ENCODE peak calls at places on chromosomes 16 and 17, in nine cellular contexts. One of them, this sample, is unnamed.

GRCh38 chr17:27089929-27090247 is 204.0 kb upstream of the WSB1 start:
- DNase-seq in effector memory CD8-positive, alpha-beta T cell: no peak
- DNase-seq in AG10803: no peak
- DNase-seq in stimulated activated CD4-positive, alpha-beta T cell treated with anti-CD3 and anti-CD28 coated beads, Interleukin-15, amount 100 ng/mL, for 24 hours: no peak
- DNase-seq in dermis blood vessel endothelial cell: no peak
- DNase-seq in RWPE1: no peak
- DNase-seq in hippocampal formation: no peak
- DNase-seq in HEK293T: no peak
- DNase-seq in T-cell: no peak
- DNase-seq in this sample: no peak

GRCh38 chr16:50252874-50253510 is 13.4 kb upstream of the ADCY7 start:
- DNase-seq in effector memory CD8-positive, alpha-beta T cell: no peak
- DNase-seq in AG10803: peak
- DNase-seq in stimulated activated CD4-positive, alpha-beta T cell treated with anti-CD3 and anti-CD28 coated beads, Interleukin-15, amount 100 ng/mL, for 24 hours: no peak
- DNase-seq in dermis blood vessel endothelial cell: no peak
- DNase-seq in RWPE1: no peak
- DNase-seq in hippocampal formation: no peak
- DNase-seq in HEK293T: no peak
- DNase-seq in T-cell: no peak
- DNase-seq in this sample: no peak

GRCh38 chr16:29824589-29825144 is 4.4 kb downstream of the MVP start:
- DNase-seq in effector memory CD8-positive, alpha-beta T cell: no peak
- DNase-seq in AG10803: peak
- DNase-seq in stimulated activated CD4-positive, alpha-beta T cell treated with anti-CD3 and anti-CD28 coated beads, Interleukin-15, amount 100 ng/mL, for 24 hours: no peak
- DNase-seq in dermis blood vessel endothelial cell: peak
- DNase-seq in RWPE1: peak
- DNase-seq in hippocampal formation: no peak
- DNase-seq in HEK293T: no peak
- DNase-seq in T-cell: no peak
- DNase-seq in this sample: no peak

GRCh38 chr17:45841883-45842525 is 2.7 kb upstream of the SPPL2C start:
- DNase-seq in effector memory CD8-positive, alpha-beta T cell: no peak
- DNase-seq in AG10803: peak
- DNase-seq in stimulated activated CD4-positive, alpha-beta T cell treated with anti-CD3 and anti-CD28 coated beads, Interleukin-15, amount 100 ng/mL, for 24 hours: no peak
- DNase-seq in dermis blood vessel endothelial cell: no peak
- DNase-seq in RWPE1: peak
- DNase-seq in hippocampal formation: no peak
- DNase-seq in HEK293T: no peak
- DNase-seq in T-cell: no peak
- DNase-seq in this sample: no peak

GRCh38 chr17:17055286-17056166 is 13.3 kb downstream of the MPRIP start:
- DNase-seq in effector memory CD8-positive, alpha-beta T cell: no peak
- DNase-seq in AG10803: peak
- DNase-seq in stimulated activated CD4-positive, alpha-beta T cell treated with anti-CD3 and anti-CD28 coated beads, Interleukin-15, amount 100 ng/mL, for 24 hours: no peak
- DNase-seq in dermis blood vessel endothelial cell: peak
- DNase-seq in RWPE1: no peak
- DNase-seq in hippocampal formation: no peak
- DNase-seq in HEK293T: no peak
- DNase-seq in T-cell: no peak
- DNase-seq in this sample: no peak

GRCh38 chr17:82985973-82986372 is 93.4 kb upstream of the METRNL start:
- DNase-seq in effector memory CD8-positive, alpha-beta T cell: peak
- DNase-seq in AG10803: peak
- DNase-seq in stimulated activated CD4-positive, alpha-beta T cell treated with anti-CD3 and anti-CD28 coated beads, Interleukin-15, amount 100 ng/mL, for 24 hours: peak
- DNase-seq in dermis blood vessel endothelial cell: peak
- DNase-seq in RWPE1: no peak
- DNase-seq in hippocampal formation: no peak
- DNase-seq in HEK293T: no peak
- DNase-seq in T-cell: peak
- DNase-seq in this sample: peak

GRCh38 chr17:8710766-8711165 is 33.9 kb downstream of the CCDC42 start:
- DNase-seq in effector memory CD8-positive, alpha-beta T cell: no peak
- DNase-seq in AG10803: no peak
- DNase-seq in stimulated activated CD4-positive, alpha-beta T cell treated with anti-CD3 and anti-CD28 coated beads, Interleukin-15, amount 100 ng/mL, for 24 hours: no peak
- DNase-seq in dermis blood vessel endothelial cell: no peak
- DNase-seq in RWPE1: no peak
- DNase-seq in hippocampal formation: no peak
- DNase-seq in HEK293T: no peak
- DNase-seq in T-cell: no peak
- DNase-seq in this sample: no peak

GRCh38 chr17:69761767-69762321 is 313.2 kb upstream of the KCNJ16 start:
- DNase-seq in effector memory CD8-positive, alpha-beta T cell: no peak
- DNase-seq in AG10803: peak
- DNase-seq in stimulated activated CD4-positive, alpha-beta T cell treated with anti-CD3 and anti-CD28 coated beads, Interleukin-15, amount 100 ng/mL, for 24 hours: no peak
- DNase-seq in dermis blood vessel endothelial cell: peak
- DNase-seq in RWPE1: peak
- DNase-seq in hippocampal formation: no peak
- DNase-seq in HEK293T: no peak
- DNase-seq in T-cell: no peak
- DNase-seq in this sample: no peak

GRCh38 chr17:2749058-2749783 is at the start of gene CCDC92B:
- DNase-seq in effector memory CD8-positive, alpha-beta T cell: no peak
- DNase-seq in AG10803: no peak
- DNase-seq in stimulated activated CD4-positive, alpha-beta T cell treated with anti-CD3 and anti-CD28 coated beads, Interleukin-15, amount 100 ng/mL, for 24 hours: no peak
- DNase-seq in dermis blood vessel endothelial cell: no peak
- DNase-seq in RWPE1: no peak
- DNase-seq in hippocampal formation: no peak
- DNase-seq in HEK293T: peak
- DNase-seq in T-cell: no peak
- DNase-seq in this sample: no peak

GRCh38 chr17:75011788-75012319 is 616 bp upstream of the MRPL58 start:
- DNase-seq in effector memory CD8-positive, alpha-beta T cell: no peak
- DNase-seq in AG10803: peak
- DNase-seq in stimulated activated CD4-positive, alpha-beta T cell treated with anti-CD3 and anti-CD28 coated beads, Interleukin-15, amount 100 ng/mL, for 24 hours: no peak
- DNase-seq in dermis blood vessel endothelial cell: peak
- DNase-seq in RWPE1: no peak
- DNase-seq in hippocampal formation: peak
- DNase-seq in HEK293T: peak
- DNase-seq in T-cell: no peak
- DNase-seq in this sample: peak

GRCh38 chr17:59626756-59627155 is 7.1 kb downstream of the CLTC start:
- DNase-seq in effector memory CD8-positive, alpha-beta T cell: no peak
- DNase-seq in AG10803: no peak
- DNase-seq in stimulated activated CD4-positive, alpha-beta T cell treated with anti-CD3 and anti-CD28 coated beads, Interleukin-15, amount 100 ng/mL, for 24 hours: no peak
- DNase-seq in dermis blood vessel endothelial cell: no peak
- DNase-seq in RWPE1: no peak
- DNase-seq in hippocampal formation: no peak
- DNase-seq in HEK293T: no peak
- DNase-seq in T-cell: no peak
- DNase-seq in this sample: no peak

GRCh38 chr16:11258553-11259287 is 2.7 kb upstream of the SOCS1 start:
- DNase-seq in effector memory CD8-positive, alpha-beta T cell: no peak
- DNase-seq in AG10803: peak
- DNase-seq in stimulated activated CD4-positive, alpha-beta T cell treated with anti-CD3 and anti-CD28 coated beads, Interleukin-15, amount 100 ng/mL, for 24 hours: peak
- DNase-seq in dermis blood vessel endothelial cell: no peak
- DNase-seq in RWPE1: no peak
- DNase-seq in hippocampal formation: peak
- DNase-seq in HEK293T: no peak
- DNase-seq in T-cell: peak
- DNase-seq in this sample: peak

GRCh38 chr17:83170571-83171260 is 91.3 kb downstream of the METRNL start:
- DNase-seq in effector memory CD8-positive, alpha-beta T cell: no peak
- DNase-seq in AG10803: no peak
- DNase-seq in stimulated activated CD4-positive, alpha-beta T cell treated with anti-CD3 and anti-CD28 coated beads, Interleukin-15, amount 100 ng/mL, for 24 hours: no peak
- DNase-seq in dermis blood vessel endothelial cell: no peak
- DNase-seq in RWPE1: no peak
- DNase-seq in hippocampal formation: no peak
- DNase-seq in HEK293T: no peak
- DNase-seq in T-cell: no peak
- DNase-seq in this sample: peak

GRCh38 chr17:3660311-3660891 is 8.0 kb downstream of the TAX1BP3 start:
- DNase-seq in effector memory CD8-positive, alpha-beta T cell: no peak
- DNase-seq in AG10803: no peak
- DNase-seq in stimulated activated CD4-positive, alpha-beta T cell treated with anti-CD3 and anti-CD28 coated beads, Interleukin-15, amount 100 ng/mL, for 24 hours: no peak
- DNase-seq in dermis blood vessel endothelial cell: no peak
- DNase-seq in RWPE1: no peak
- DNase-seq in hippocampal formation: peak
- DNase-seq in HEK293T: no peak
- DNase-seq in T-cell: no peak
- DNase-seq in this sample: no peak

GRCh38 chr16:17171250-17172143 is 299.3 kb downstream of the XYLT1 start:
- DNase-seq in effector memory CD8-positive, alpha-beta T cell: no peak
- DNase-seq in AG10803: no peak
- DNase-seq in stimulated activated CD4-positive, alpha-beta T cell treated with anti-CD3 and anti-CD28 coated beads, Interleukin-15, amount 100 ng/mL, for 24 hours: no peak
- DNase-seq in dermis blood vessel endothelial cell: no peak
- DNase-seq in RWPE1: no peak
- DNase-seq in hippocampal formation: no peak
- DNase-seq in HEK293T: no peak
- DNase-seq in T-cell: no peak
- DNase-seq in this sample: no peak

GRCh38 chr16:25264599-25264998 is 7.0 kb upstream of the ZKSCAN2 start:
- DNase-seq in effector memory CD8-positive, alpha-beta T cell: no peak
- DNase-seq in AG10803: no peak
- DNase-seq in stimulated activated CD4-positive, alpha-beta T cell treated with anti-CD3 and anti-CD28 coated beads, Interleukin-15, amount 100 ng/mL, for 24 hours: no peak
- DNase-seq in dermis blood vessel endothelial cell: peak
- DNase-seq in RWPE1: no peak
- DNase-seq in hippocampal formation: no peak
- DNase-seq in HEK293T: no peak
- DNase-seq in T-cell: no peak
- DNase-seq in this sample: no peak

GRCh38 chr17:40355804-40356758 is 8.5 kb downstream of the GJD3 start:
- DNase-seq in effector memory CD8-positive, alpha-beta T cell: no peak
- DNase-seq in AG10803: no peak
- DNase-seq in stimulated activated CD4-positive, alpha-beta T cell treated with anti-CD3 and anti-CD28 coated beads, Interleukin-15, amount 100 ng/mL, for 24 hours: no peak
- DNase-seq in dermis blood vessel endothelial cell: no peak
- DNase-seq in RWPE1: no peak
- DNase-seq in hippocampal formation: no peak
- DNase-seq in HEK293T: no peak
- DNase-seq in T-cell: no peak
- DNase-seq in this sample: no peak

GRCh38 chr17:82881900-82882714 is 42.3 kb upstream of the ZNF750 start:
- DNase-seq in effector memory CD8-positive, alpha-beta T cell: no peak
- DNase-seq in AG10803: peak
- DNase-seq in stimulated activated CD4-positive, alpha-beta T cell treated with anti-CD3 and anti-CD28 coated beads, Interleukin-15, amount 100 ng/mL, for 24 hours: no peak
- DNase-seq in dermis blood vessel endothelial cell: no peak
- DNase-seq in RWPE1: no peak
- DNase-seq in hippocampal formation: peak
- DNase-seq in HEK293T: no peak
- DNase-seq in T-cell: no peak
- DNase-seq in this sample: no peak

GRCh38 chr17:81030726-81031570 is 4.0 kb upstream of the BAIAP2 start:
- DNase-seq in effector memory CD8-positive, alpha-beta T cell: no peak
- DNase-seq in AG10803: no peak
- DNase-seq in stimulated activated CD4-positive, alpha-beta T cell treated with anti-CD3 and anti-CD28 coated beads, Interleukin-15, amount 100 ng/mL, for 24 hours: no peak
- DNase-seq in dermis blood vessel endothelial cell: peak
- DNase-seq in RWPE1: no peak
- DNase-seq in hippocampal formation: no peak
- DNase-seq in HEK293T: no peak
- DNase-seq in T-cell: no peak
- DNase-seq in this sample: no peak

GRCh38 chr16:56662357-56663354 is 4.9 kb downstream of the MT1F start:
- DNase-seq in effector memory CD8-positive, alpha-beta T cell: no peak
- DNase-seq in AG10803: no peak
- DNase-seq in stimulated activated CD4-positive, alpha-beta T cell treated with anti-CD3 and anti-CD28 coated beads, Interleukin-15, amount 100 ng/mL, for 24 hours: peak
- DNase-seq in dermis blood vessel endothelial cell: peak
- DNase-seq in RWPE1: no peak
- DNase-seq in hippocampal formation: no peak
- DNase-seq in HEK293T: no peak
- DNase-seq in T-cell: no peak
- DNase-seq in this sample: no peak

This sample was measured in Peyer's patch.